ENCODE peak calls at places on chromosomes 11 and 22, in eight cellular contexts. One of them, this sample, is unnamed.

GRCh38 chr11:1656670-1657069 is 27.1 kb downstream of the KRTAP5-5 start:
- DNase-seq in GM04503: no peak
- DNase-seq in pancreas: no peak
- DNase-seq in RWPE2: no peak
- DNase-seq in GM04504: no peak
- DNase-seq in stimulated activated CD4-positive, alpha-beta T cell treated with anti-CD3 and anti-CD28 coated beads, Interleukin-4, amount 100 ng/mL, for 48 hours: no peak
- DNase-seq in HTR-8/SVneo: no peak
- DNase-seq in NCI-H1105: no peak
- DNase-seq in this sample: no peak

GRCh38 chr11:36131719-36132349 is 157.4 kb downstream of the COMMD9 start:
- DNase-seq in GM04503: no peak
- DNase-seq in pancreas: peak; percentile 37
- DNase-seq in RWPE2: no peak
- DNase-seq in GM04504: peak; percentile 11
- DNase-seq in stimulated activated CD4-positive, alpha-beta T cell treated with anti-CD3 and anti-CD28 coated beads, Interleukin-4, amount 100 ng/mL, for 48 hours: no peak
- DNase-seq in HTR-8/SVneo: peak; percentile 23
- DNase-seq in NCI-H1105: no peak
- DNase-seq in this sample: no peak

GRCh38 chr22:19799322-19800190 is 39.0 kb downstream of the TBX1 start:
- DNase-seq in GM04503: peak; percentile 88
- DNase-seq in pancreas: no peak
- DNase-seq in RWPE2: peak; percentile 56
- DNase-seq in GM04504: peak; percentile 95
- DNase-seq in stimulated activated CD4-positive, alpha-beta T cell treated with anti-CD3 and anti-CD28 coated beads, Interleukin-4, amount 100 ng/mL, for 48 hours: no peak
- DNase-seq in HTR-8/SVneo: peak; percentile 53
- DNase-seq in NCI-H1105: no peak
- DNase-seq in this sample: no peak

GRCh38 chr11:82356316-82356715 is 377.3 kb downstream of the FAM181B start:
- DNase-seq in GM04503: no peak
- DNase-seq in pancreas: no peak
- DNase-seq in RWPE2: no peak
- DNase-seq in GM04504: no peak
- DNase-seq in stimulated activated CD4-positive, alpha-beta T cell treated with anti-CD3 and anti-CD28 coated beads, Interleukin-4, amount 100 ng/mL, for 48 hours: no peak
- DNase-seq in HTR-8/SVneo: no peak
- DNase-seq in NCI-H1105: no peak
- DNase-seq in this sample: no peak

GRCh38 chr11:57644748-57645715 is 4.7 kb downstream of the YPEL4 start:
- DNase-seq in GM04503: no peak
- DNase-seq in pancreas: peak; percentile 79
- DNase-seq in RWPE2: no peak
- DNase-seq in GM04504: no peak
- DNase-seq in stimulated activated CD4-positive, alpha-beta T cell treated with anti-CD3 and anti-CD28 coated beads, Interleukin-4, amount 100 ng/mL, for 48 hours: peak; percentile 88
- DNase-seq in HTR-8/SVneo: peak; percentile 73
- DNase-seq in NCI-H1105: peak; percentile 75
- DNase-seq in this sample: peak; percentile 17

GRCh38 chr11:120558754-120559431 is 47.3 kb downstream of the GRIK4 start:
- DNase-seq in GM04503: no peak
- DNase-seq in pancreas: no peak
- DNase-seq in RWPE2: no peak
- DNase-seq in GM04504: no peak
- DNase-seq in stimulated activated CD4-positive, alpha-beta T cell treated with anti-CD3 and anti-CD28 coated beads, Interleukin-4, amount 100 ng/mL, for 48 hours: no peak
- DNase-seq in HTR-8/SVneo: no peak
- DNase-seq in NCI-H1105: no peak
- DNase-seq in this sample: peak; percentile 77

GRCh38 chr11:14713518-14714244 is 70.1 kb downstream of the PDE3B start:
- DNase-seq in GM04503: no peak
- DNase-seq in pancreas: no peak
- DNase-seq in RWPE2: no peak
- DNase-seq in GM04504: no peak
- DNase-seq in stimulated activated CD4-positive, alpha-beta T cell treated with anti-CD3 and anti-CD28 coated beads, Interleukin-4, amount 100 ng/mL, for 48 hours: no peak
- DNase-seq in HTR-8/SVneo: no peak
- DNase-seq in NCI-H1105: no peak
- DNase-seq in this sample: no peak

GRCh38 chr11:9858822-9859221 is 194.9 kb downstream of the SWAP70 start:
- DNase-seq in GM04503: no peak
- DNase-seq in pancreas: no peak
- DNase-seq in RWPE2: no peak
- DNase-seq in GM04504: no peak
- DNase-seq in stimulated activated CD4-positive, alpha-beta T cell treated with anti-CD3 and anti-CD28 coated beads, Interleukin-4, amount 100 ng/mL, for 48 hours: no peak
- DNase-seq in HTR-8/SVneo: no peak
- DNase-seq in NCI-H1105: no peak
- DNase-seq in this sample: no peak

GRCh38 chr11:131582021-131582531 is 211.7 kb downstream of the NTM start:
- DNase-seq in GM04503: no peak
- DNase-seq in pancreas: no peak
- DNase-seq in RWPE2: no peak
- DNase-seq in GM04504: no peak
- DNase-seq in stimulated activated CD4-positive, alpha-beta T cell treated with anti-CD3 and anti-CD28 coated beads, Interleukin-4, amount 100 ng/mL, for 48 hours: no peak
- DNase-seq in HTR-8/SVneo: no peak
- DNase-seq in NCI-H1105: no peak
- DNase-seq in this sample: no peak

GRCh38 chr11:118217575-118217974 is 7.2 kb downstream of the JAML start:
- DNase-seq in GM04503: no peak
- DNase-seq in pancreas: no peak
- DNase-seq in RWPE2: no peak
- DNase-seq in GM04504: no peak
- DNase-seq in stimulated activated CD4-positive, alpha-beta T cell treated with anti-CD3 and anti-CD28 coated beads, Interleukin-4, amount 100 ng/mL, for 48 hours: no peak
- DNase-seq in HTR-8/SVneo: no peak
- DNase-seq in NCI-H1105: no peak
- DNase-seq in this sample: no peak

GRCh38 chr11:965206-965775 is 39.6 kb downstream of the AP2A2 start:
- DNase-seq in GM04503: no peak
- DNase-seq in pancreas: no peak
- DNase-seq in RWPE2: no peak
- DNase-seq in GM04504: no peak
- DNase-seq in stimulated activated CD4-positive, alpha-beta T cell treated with anti-CD3 and anti-CD28 coated beads, Interleukin-4, amount 100 ng/mL, for 48 hours: no peak
- DNase-seq in HTR-8/SVneo: no peak
- DNase-seq in NCI-H1105: no peak
- DNase-seq in this sample: no peak

GRCh38 chr11:133809525-133810178 is 35.7 kb downstream of the SPATA19 start:
- DNase-seq in GM04503: no peak
- DNase-seq in pancreas: no peak
- DNase-seq in RWPE2: no peak
- DNase-seq in GM04504: no peak
- DNase-seq in stimulated activated CD4-positive, alpha-beta T cell treated with anti-CD3 and anti-CD28 coated beads, Interleukin-4, amount 100 ng/mL, for 48 hours: no peak
- DNase-seq in HTR-8/SVneo: no peak
- DNase-seq in NCI-H1105: no peak
- DNase-seq in this sample: no peak